ENCODE peak calls at places on chromosomes 11 and 22, in nine cellular contexts. R, C, D, Y, Z, K, U, W and F are unnamed samples.

GRCh38 chr11:104663190-104664140 is 234.8 kb downstream of the CASP12 start:
- DNase-seq in R (no peak), C (no peak), D (no peak), Y (no peak), Z (no peak), K (peak; percentile 12), U (no peak), W (no peak), F (peak; percentile 58)

GRCh38 chr11:133718831-133719230 is 126.5 kb downstream of the SPATA19 start:
- DNase-seq in R (no peak), C (no peak), D (no peak), Y (no peak), Z (no peak), K (no peak), U (no peak), W (no peak), F (no peak)

GRCh38 chr22:43481528-43482309 is 69.9 kb downstream of the MPPED1 start:
- DNase-seq in R (no peak), C (no peak), D (no peak), Y (no peak), Z (no peak), K (no peak), U (no peak), W (no peak), F (no peak)

GRCh38 chr11:60757231-60757800 is 649 bp downstream of the MS4A15 start:
- DNase-seq in R (no peak), C (no peak), D (no peak), Y (no peak), Z (no peak), K (no peak), U (no peak), W (no peak), F (no peak)

GRCh38 chr22:39622881-39623367 is 52.4 kb downstream of the CACNA1I start:
- DNase-seq in R (peak; percentile 45), C (no peak), D (peak; percentile 71), Y (no peak), Z (no peak), K (peak; percentile 9), U (peak; percentile 70), W (peak; percentile 86), F (peak; percentile 23)

GRCh38 chr22:30327864-30328345 is 1.2 kb upstream of the TBC1D10A start:
- DNase-seq in R (no peak), C (no peak), D (no peak), Y (no peak), Z (no peak), K (no peak), U (peak; percentile 62), W (no peak), F (peak; percentile 43)

GRCh38 chr11:96050435-96051182 is 126.7 kb upstream of the MTMR2 start:
- DNase-seq in R (peak; percentile 97), C (no peak), D (no peak), Y (no peak), Z (no peak), K (peak; percentile 86), U (no peak), W (no peak), F (peak; percentile 92)

GRCh38 chr22:50014655-50015401 is 2.3 kb upstream of the IL17REL start:
- DNase-seq in R (no peak), C (no peak), D (peak; percentile 5), Y (no peak), Z (no peak), K (no peak), U (no peak), W (no peak), F (no peak)

GRCh38 chr11:12560362-12560761 is 113.9 kb upstream of the TEAD1 start:
- DNase-seq in R (no peak), C (no peak), D (no peak), Y (no peak), Z (no peak), K (no peak), U (no peak), W (no peak), F (no peak)

GRCh38 chr22:19631899-19632670 is 82.2 kb upstream of the SEPTIN5 start:
- DNase-seq in R (peak; percentile 48), C (peak; percentile 1), D (no peak), Y (peak; percentile 22), Z (no peak), K (peak; percentile 27), U (no peak), W (no peak), F (peak; percentile 22)

GRCh38 chr11:69663326-69663725 is 11.8 kb downstream of the LTO1 start:
- DNase-seq in R (no peak), C (no peak), D (no peak), Y (no peak), Z (no peak), K (no peak), U (no peak), W (no peak), F (no peak)

GRCh38 chr11:117020873-117021564 is 77.2 kb downstream of the SIK3 start:
- DNase-seq in R (no peak), C (no peak), D (no peak), Y (no peak), Z (no peak), K (no peak), U (peak; percentile 25), W (no peak), F (no peak)

GRCh38 chr11:103051986-103052385 is 40.0 kb downstream of the DCUN1D5 start:
- DNase-seq in R (peak; percentile 94), C (peak; percentile 1), D (no peak), Y (no peak), Z (no peak), K (peak; percentile 54), U (no peak), W (no peak), F (no peak)

GRCh38 chr11:22927793-22928192 is 67.5 kb upstream of the CCDC179 start:
- DNase-seq in R (no peak), C (no peak), D (no peak), Y (no peak), Z (no peak), K (no peak), U (no peak), W (no peak), F (no peak)

GRCh38 chr11:76348348-76348747 is 32.6 kb downstream of the THAP12 start:
- DNase-seq in R (no peak), C (no peak), D (no peak), Y (no peak), Z (no peak), K (no peak), U (no peak), W (no peak), F (no peak)

GRCh38 chr11:13669544-13670488 is 1.3 kb downstream of the FAR1 start:
- DNase-seq in R (peak; percentile 30), C (no peak), D (no peak), Y (no peak), Z (no peak), K (no peak), U (no peak), W (no peak), F (peak; percentile 39)

GRCh38 chr11:114166897-114167323 is 107.4 kb downstream of the ZBTB16 start:
- DNase-seq in R (peak; percentile 93), C (peak; percentile 20), D (no peak), Y (peak; percentile 77), Z (peak; percentile 36), K (peak; percentile 63), U (no peak), W (no peak), F (peak; percentile 95)

GRCh38 chr11:124800226-124800929 is at the start of gene MSANTD2:
- DNase-seq in R (peak; percentile 80), C (peak; percentile 48), D (peak; percentile 83), Y (peak; percentile 59), Z (peak; percentile 19), K (peak; percentile 79), U (peak; percentile 81), W (peak; percentile 91), F (peak; percentile 88)

GRCh38 chr22:37731804-37732471 is 35.1 kb downstream of the TRIOBP start:
- DNase-seq in R (no peak), C (no peak), D (peak; percentile 63), Y (no peak), Z (no peak), K (no peak), U (peak; percentile 80), W (no peak), F (no peak)
- TF ChIP-seq CTCF in R (peak; percentile 34), C (peak; percentile 23), D (no peak), Y (no peak), Z (no peak), K (no peak), U (no peak), W (no peak), F (peak; percentile 24)

GRCh38 chr11:57515332-57516060 is at the start of gene SLC43A1:
- DNase-seq in R (peak; percentile 67), C (no peak), D (peak; percentile 58), Y (peak; percentile 25), Z (no peak), K (peak; percentile 59), U (peak; percentile 72), W (peak; percentile 58), F (peak; percentile 68)
- TF ChIP-seq CTCF in R (peak; percentile 27), C (no peak), D (no peak), Y (no peak), Z (no peak), K (no peak), U (no peak), W (no peak), F (peak; percentile 18)

GRCh38 chr11:134802116-134802515 is 390.1 kb upstream of the B3GAT1 start:
- DNase-seq in R (no peak), C (no peak), D (no peak), Y (no peak), Z (no peak), K (no peak), U (no peak), W (no peak), F (no peak)
- TF ChIP-seq CTCF in R (no peak), C (no peak), D (no peak), Y (no peak), Z (no peak), K (no peak), U (no peak), W (no peak), F (no peak)

GRCh38 chr22:45735273-45735672 is 63.6 kb downstream of the ATXN10 start:
- DNase-seq in R (no peak), C (no peak), D (no peak), Y (no peak), Z (no peak), K (no peak), U (no peak), W (no peak), F (no peak)

GRCh38 chr22:45731041-45731797 is 59.6 kb downstream of the ATXN10 start:
- DNase-seq in R (peak; percentile 46), C (no peak), D (peak; percentile 16), Y (no peak), Z (no peak), K (peak; percentile 65), U (peak; percentile 26), W (no peak), F (peak; percentile 23)

GRCh38 chr22:45726081-45726480 is 54.4 kb downstream of the ATXN10 start:
- DNase-seq in R (no peak), C (no peak), D (no peak), Y (no peak), Z (no peak), K (no peak), U (no peak), W (no peak), F (no peak)

DNA sequence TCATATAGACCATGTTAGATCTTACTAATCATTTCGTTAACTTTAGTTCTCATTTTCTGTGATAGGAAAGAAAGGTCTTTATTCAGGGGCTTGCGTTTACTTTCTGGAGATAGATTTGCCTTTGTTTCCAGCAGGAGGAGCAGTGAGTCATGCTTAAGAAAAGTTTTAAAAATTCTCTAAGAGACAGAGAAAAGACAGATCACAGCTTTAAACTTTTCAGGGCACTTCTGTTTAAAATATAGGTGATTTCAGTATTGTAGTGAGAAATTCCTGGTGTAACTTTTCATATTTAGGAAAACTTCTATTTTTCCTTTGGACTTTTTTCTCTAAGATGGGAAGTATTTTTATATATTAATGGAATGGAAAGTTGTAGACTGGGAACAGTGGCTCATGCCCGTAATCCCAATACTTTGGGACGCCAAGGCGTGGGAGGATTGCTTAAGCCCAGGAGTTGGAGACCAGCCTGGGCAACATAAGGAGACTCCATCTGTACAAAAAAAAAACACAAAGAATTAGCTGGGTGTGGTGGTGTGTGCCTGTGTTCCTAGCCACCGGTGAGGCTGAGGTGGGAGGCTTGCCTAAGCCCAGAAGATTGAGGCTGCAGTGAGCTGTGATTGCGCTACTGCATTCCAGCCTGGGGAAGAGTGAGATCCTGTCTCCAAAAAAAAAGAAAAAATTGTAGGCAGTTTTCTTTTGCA is 60.3 kb downstream of the ATXN10 start:
- DNase-seq in R (peak; percentile 61), C (no peak), D (no peak), Y (no peak), Z (no peak), K (peak; percentile 47), U (no peak), W (no peak), F (peak; percentile 55)
- TF ChIP-seq CTCF in R (peak; percentile 62), C (peak; percentile 63), D (peak; percentile 33), Y (peak; percentile 18), Z (peak; percentile 37), K (peak; percentile 53), U (no peak), W (no peak), F (peak; percentile 56)